ENCODE peak calls at places on chromosomes 12 and 14, in nine cellular contexts. L is epithelial cell of esophagus, Q is fibroblast of lung, J is HCT116, Z is tibial artery, D is psoas muscle, K is heart left ventricle, X is thyroid gland, S is lung. C is an unnamed sample.

GRCh38 chr14:34930591-34931069 is 52.2 kb upstream of the SRP54 start:
- DNase-seq in Q (no peak), S (no peak), Z (no peak), J (no peak), L (no peak), X (no peak), K (no peak), D (no peak), C (no peak)

GRCh38 chr12:88111074-88111652 is 30.7 kb downstream of the CEP290 start:
- DNase-seq in S (no peak), Q (peak), K (no peak), Z (no peak), J (peak), X (no peak), L (peak), D (no peak), C (peak)

GRCh38 chr12:48160807-48161206 is 3.5 kb upstream of the ASB8 start:
- DNase-seq in K (no peak), D (no peak), L (no peak), Q (no peak), S (no peak), Z (no peak), J (no peak), X (peak), C (no peak)

GRCh38 chr12:45234134-45234865 is 18.4 kb downstream of the ANO6 start:
- DNase-seq in Q (peak), K (peak), S (no peak), L (peak), Z (no peak), X (peak), J (peak), D (peak), C (peak)

GRCh38 chr12:120905856-120906384 is 1.8 kb upstream of the SPPL3 start:
- DNase-seq in D (no peak), X (no peak), J (no peak), K (no peak), S (no peak), Q (no peak), L (peak), Z (no peak), C (no peak)

GRCh38 chr12:72448089-72448488 is 175.9 kb downstream of the TRHDE start:
- DNase-seq in D (no peak), Z (no peak), K (no peak), Q (peak), L (no peak), J (no peak), X (no peak), S (no peak), C (no peak)

GRCh38 chr12:123519151-123520001 is 14.1 kb downstream of the RILPL1 start:
- DNase-seq in J (no peak), D (peak), K (peak), Q (no peak), S (peak), Z (peak), L (peak), X (peak), C (peak)

GRCh38 chr12:16606201-16606849 is 363 bp upstream of the LMO3 start:
- DNase-seq in Z (peak), J (no peak), Q (peak), X (peak), S (peak), D (no peak), L (peak), K (peak), C (no peak)

GRCh38 chr12:119412811-119413794 is 78.6 kb downstream of the CCDC60 start:
- DNase-seq in Q (peak), J (peak), D (peak), X (peak), L (peak), S (peak), Z (peak), K (peak), C (peak)

GRCh38 chr14:35944847-35945246 is 118.7 kb downstream of the BRMS1L start:
- DNase-seq in J (peak), L (peak), K (no peak), Q (no peak), X (peak), S (no peak), Z (no peak), D (no peak), C (no peak)

GRCh38 chr12:4379410-4379809 is at the start of gene FGF23:
- DNase-seq in K (no peak), L (peak), Z (no peak), D (no peak), X (peak), Q (peak), S (no peak), J (no peak), C (no peak)

GRCh38 chr14:72892879-72893635 is 844 bp downstream of the DPF3 start:
- DNase-seq in Z (no peak), Q (no peak), J (no peak), X (no peak), D (peak), L (peak), K (no peak), S (no peak), C (no peak)

GRCh38 chr12:82694970-82695369 is 8.3 kb downstream of the TMTC2 start:
- DNase-seq in Z (no peak), L (no peak), D (no peak), K (no peak), X (no peak), J (no peak), Q (peak), S (peak), C (no peak)

GRCh38 chr14:50039120-50039517 is 77.3 kb downstream of the VCPKMT start:
- DNase-seq in S (no peak), Q (no peak), L (no peak), K (no peak), Z (no peak), D (no peak), X (no peak), J (no peak), C (no peak)

GRCh38 chr12:130186631-130187269 is 24.5 kb downstream of the FZD10 start:
- DNase-seq in J (no peak), L (peak), D (no peak), Z (no peak), K (no peak), X (no peak), Q (no peak), S (no peak), C (peak)

GRCh38 chr14:74867673-74868072 is 8.3 kb downstream of the PROX2 start:
- DNase-seq in X (no peak), Z (no peak), L (no peak), D (no peak), Q (no peak), K (no peak), J (no peak), S (no peak), C (no peak)

GRCh38 chr12:12178545-12178944 is 88.3 kb downstream of the LRP6 start:
- DNase-seq in X (no peak), D (no peak), L (no peak), Q (no peak), S (no peak), Z (no peak), J (no peak), K (no peak), C (no peak)

GRCh38 chr14:94129758-94130414 is 482 bp upstream of the IFI27L2 start:
- DNase-seq in J (peak), L (peak), X (peak), Z (no peak), K (peak), Q (peak), D (peak), S (no peak), C (no peak)

GRCh38 chr14:100584056-100585031 is 2.9 kb downstream of the BEGAIN start:
- DNase-seq in S (no peak), K (no peak), J (no peak), Z (peak), D (peak), L (no peak), X (no peak), Q (no peak), C (no peak)

GRCh38 chr12:57223191-57224165 is 6.0 kb upstream of the SHMT2 start:
- DNase-seq in X (no peak), L (no peak), S (no peak), K (no peak), D (no peak), J (no peak), Q (no peak), Z (no peak), C (no peak)

GRCh38 chr12:31585271-31585670 is 5.7 kb downstream of the DENND5B start:
- DNase-seq in D (no peak), J (no peak), K (no peak), L (no peak), S (no peak), Z (no peak), X (no peak), Q (no peak), C (no peak)

GRCh38 chr14:25484194-25484593 is 434.2 kb upstream of the STXBP6 start:
- DNase-seq in Z (no peak), L (no peak), X (no peak), K (no peak), Q (no peak), D (no peak), J (no peak), S (no peak), C (no peak)

GRCh38 chr12:43210437-43211197 is 341.4 kb downstream of the ADAMTS20 start:
- DNase-seq in X (no peak), Z (no peak), L (peak), J (no peak), K (no peak), Q (peak), D (no peak), S (no peak), C (no peak)

GRCh38 chr12:6849427-6849826 is 1.7 kb downstream of the CDCA3 start:
- DNase-seq in J (no peak), K (no peak), X (no peak), L (no peak), D (no peak), Z (no peak), S (no peak), Q (no peak), C (no peak)

GRCh38 chr14:74605531-74606223 is 6.4 kb downstream of the LTBP2 start:
- DNase-seq in Q (peak), L (no peak), X (no peak), Z (peak), J (no peak), S (no peak), K (no peak), D (no peak), C (no peak)

GRCh38 chr12:113154351-113154973 is 4.9 kb downstream of the CFAP73 start:
- DNase-seq in K (no peak), Q (peak), S (no peak), J (no peak), X (peak), Z (no peak), L (peak), D (no peak), C (no peak)

GRCh38 chr14:86626530-86626929 is 1096.6 kb downstream of the FLRT2 start:
- DNase-seq in J (no peak), S (no peak), X (no peak), K (no peak), D (no peak), L (no peak), Z (no peak), Q (no peak), C (no peak)

GRCh38 chr14:101198398-101199027 is 295.0 kb upstream of the RTL1 start:
- DNase-seq in S (no peak), X (no peak), K (no peak), J (no peak), Q (no peak), L (no peak), D (no peak), Z (no peak), C (no peak)

GRCh38 chr12:57720606-57721595 is 17.6 kb downstream of the AGAP2 start:
- DNase-seq in K (no peak), L (no peak), Z (no peak), J (no peak), S (no peak), D (no peak), X (no peak), Q (no peak), C (no peak)

GRCh38 chr14:79467837-79468236 is 743.5 kb downstream of the DIO2 start:
- DNase-seq in X (no peak), K (no peak), Z (no peak), D (no peak), L (peak), Q (peak), S (no peak), J (no peak), C (no peak)

GRCh38 chr14:52307870-52308269 is 6.2 kb upstream of the PTGER2 start:
- DNase-seq in S (no peak), Z (no peak), L (no peak), D (no peak), Q (no peak), K (no peak), X (no peak), J (no peak), C (no peak)

GRCh38 chr14:34797747-34798583 is 77.2 kb downstream of the BAZ1A start:
- DNase-seq in X (no peak), S (no peak), D (no peak), L (no peak), Q (no peak), J (no peak), Z (no peak), K (no peak), C (no peak)

GRCh38 chr12:71392521-71393145 is 47.0 kb upstream of the LGR5 start:
- DNase-seq in S (no peak), K (no peak), Q (peak), J (peak), Z (no peak), X (no peak), L (peak), D (no peak), C (peak)

GRCh38 chr12:105970885-105971284 is 167.9 kb downstream of the NUAK1 start:
- DNase-seq in K (no peak), S (no peak), X (no peak), D (no peak), L (peak), Z (no peak), J (no peak), Q (no peak), C (no peak)

GRCh38 chr12:507261-507853 is 47.6 kb downstream of the B4GALNT3 start:
- DNase-seq in L (no peak), X (no peak), J (no peak), D (no peak), K (no peak), Z (no peak), Q (no peak), S (no peak), C (no peak)

GRCh38 chr14:69027242-69027913 is 48.3 kb upstream of the ACTN1 start:
- DNase-seq in L (no peak), Q (no peak), Z (no peak), X (no peak), S (no peak), K (no peak), J (no peak), D (no peak), C (no peak)

GRCh38 chr12:71840226-71840847 is 778 bp downstream of the TBC1D15 start:
- DNase-seq in K (no peak), L (peak), Q (peak), D (no peak), J (peak), Z (no peak), X (no peak), S (no peak), C (peak)

GRCh38 chr12:52903855-52904508 is 894 bp downstream of the KRT8 start:
- DNase-seq in Z (no peak), Q (peak), L (no peak), J (no peak), D (peak), S (peak), X (peak), K (peak), C (no peak)

GRCh38 chr12:77847665-77848431 is 17.2 kb downstream of the NAV3 start:
- DNase-seq in Q (peak), X (no peak), D (no peak), S (no peak), L (peak), Z (no peak), J (peak), K (no peak), C (peak)

DNA sequence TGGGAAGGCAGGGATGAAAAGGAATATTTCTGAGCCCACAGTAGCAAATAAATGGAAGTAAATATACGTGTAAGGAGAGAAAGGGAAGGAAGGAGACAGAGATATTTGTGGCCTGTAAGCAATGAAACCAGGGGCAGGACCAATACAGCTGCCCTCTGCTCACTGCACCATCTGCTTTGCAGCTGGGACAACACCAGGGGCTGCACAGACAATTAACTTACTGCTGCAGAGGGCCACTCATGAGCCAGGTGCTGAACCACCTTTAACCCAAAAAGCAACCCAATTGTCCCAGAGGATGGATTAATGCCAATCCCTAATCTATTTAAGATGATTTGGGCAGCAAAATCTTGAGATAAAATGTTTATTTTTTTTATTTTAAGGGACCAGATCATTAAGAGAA is 30.6 kb upstream of the TMX1 start:
- DNase-seq in D (no peak), S (no peak), L (no peak), X (no peak), J (no peak), Q (no peak), Z (no peak), K (no peak), C (no peak)
- H3K4me3 ChIP-seq in D (no peak), S (no peak), L (no peak), X (no peak), J (no peak), Q (no peak), Z (no peak), K (no peak), C (no peak)

DNA sequence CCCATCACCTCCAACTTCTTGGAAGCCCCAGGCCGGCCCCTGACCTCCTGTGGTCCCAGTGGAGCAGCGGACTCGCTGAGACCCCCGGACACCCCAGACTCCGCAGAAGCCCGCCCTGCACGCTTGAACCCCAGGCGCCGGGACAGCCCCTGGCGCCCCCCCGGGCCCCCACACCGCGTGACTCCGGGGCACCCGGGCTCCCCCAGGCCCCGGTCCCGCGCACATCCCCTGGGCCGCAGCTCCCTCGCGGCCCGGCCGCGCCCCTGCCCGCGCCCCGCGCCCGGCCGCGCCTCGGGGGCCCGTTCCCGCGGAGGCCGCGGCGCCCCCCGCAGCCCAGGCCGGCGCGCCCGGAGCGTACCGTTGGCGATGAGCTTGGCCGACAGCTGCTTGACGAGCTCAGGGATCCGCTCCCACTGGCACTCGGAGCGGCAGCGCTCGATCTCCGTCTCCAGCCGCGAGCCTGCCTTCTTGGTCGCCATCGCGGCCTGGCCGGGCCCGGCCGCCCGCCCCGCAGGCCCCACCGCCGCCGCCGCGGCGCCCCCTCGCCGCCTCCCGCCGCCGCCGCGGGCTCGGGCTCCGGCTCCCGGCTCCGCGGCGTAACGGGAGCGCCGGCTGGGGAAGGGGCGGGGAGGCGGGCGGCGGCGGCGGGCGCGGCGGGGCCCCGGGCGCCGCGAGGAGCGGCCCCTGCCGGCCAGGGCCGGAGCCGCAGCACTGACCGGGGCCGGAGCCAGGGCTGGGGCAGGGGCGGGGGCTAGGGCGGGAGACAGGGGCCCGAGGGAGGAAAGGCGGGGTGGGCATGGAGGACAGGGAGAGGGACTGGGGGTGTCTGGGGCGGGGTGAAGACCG is at the start of gene TTC7B:
- DNase-seq in K (peak), L (peak), D (peak), Q (peak), Z (no peak), J (no peak), S (no peak), X (peak), C (no peak)
- TF ChIP-seq CTCF in K (no peak), L (peak), D (peak), Q (no peak), Z (peak), J (no peak), S (no peak), X (no peak), C (peak)

DNA sequence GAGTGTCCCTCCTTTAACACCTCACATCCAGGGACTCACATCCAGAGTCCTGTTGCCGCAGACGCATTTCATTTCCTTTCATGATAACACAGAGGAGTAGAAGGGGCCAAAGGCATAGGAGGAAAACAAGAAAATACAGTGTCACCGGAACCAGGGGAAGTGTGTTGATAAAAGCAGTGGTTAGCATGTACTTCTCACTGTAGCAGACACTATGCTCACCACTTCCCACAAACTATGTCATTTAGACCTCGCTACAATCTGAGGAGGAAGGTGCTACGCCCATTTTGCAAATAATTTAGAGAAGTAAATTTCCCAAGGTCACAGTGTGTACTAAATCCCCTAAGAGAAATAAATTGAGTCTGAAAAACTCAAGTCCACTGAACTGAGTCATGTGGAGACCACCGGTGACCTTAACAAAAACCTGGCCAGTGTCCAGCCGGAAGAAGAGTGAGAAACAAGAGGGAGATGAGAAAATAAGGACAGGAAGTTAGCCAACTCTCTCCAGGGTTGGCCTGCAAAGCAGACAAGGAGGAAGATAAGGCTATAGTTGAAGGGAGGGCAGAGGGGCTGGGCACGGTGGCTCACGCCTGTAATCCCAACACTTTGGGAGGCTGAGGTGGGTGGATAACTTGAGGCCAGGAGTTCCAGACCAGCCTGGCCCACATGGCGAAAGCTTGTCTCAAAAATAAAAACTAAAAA is 25.8 kb upstream of the TMCC3 start:
- DNase-seq in K (peak), L (no peak), S (peak), X (no peak), J (no peak), Z (peak), Q (no peak), D (peak), C (no peak)
- H3K4me3 ChIP-seq in K (no peak), L (no peak), S (no peak), X (no peak), J (no peak), Z (no peak), Q (no peak), D (no peak), C (no peak)

GRCh38 chr12:126617312-126617711 is 1552.1 kb downstream of the AACS start:
- DNase-seq in S (no peak), L (no peak), Z (no peak), J (no peak), K (no peak), D (no peak), X (no peak), Q (no peak), C (no peak)
- TF ChIP-seq CTCF in S (no peak), L (peak), Z (no peak), J (peak), K (no peak), D (no peak), X (no peak), Q (peak), C (peak)

GRCh38 chr12:10366875-10367274 is 23.0 kb downstream of the KLRK1 start:
- DNase-seq in L (peak), K (no peak), S (no peak), D (no peak), Q (peak), J (no peak), X (no peak), Z (no peak), C (no peak)

GRCh38 chr12:10363922-10364838 is 25.7 kb downstream of the KLRK1 start:
- DNase-seq in J (no peak), K (peak), X (peak), S (no peak), Q (peak), D (peak), L (peak), Z (peak), C (no peak)

GRCh38 chr12:10363665-10363921 is 26.2 kb downstream of the KLRK1 start:
- DNase-seq in L (peak), S (no peak), D (no peak), J (no peak), K (no peak), Z (no peak), X (no peak), Q (no peak), C (no peak)

GRCh38 chr12:10364839-10365681 is 24.8 kb downstream of the KLRK1 start:
- DNase-seq in Z (peak), K (peak), L (peak), D (peak), J (peak), S (peak), X (peak), Q (peak), C (no peak)

GRCh38 chr12:10365716-10366433 is 24.0 kb downstream of the KLRK1 start:
- DNase-seq in X (no peak), L (peak), S (no peak), Z (no peak), K (no peak), Q (peak), D (no peak), J (peak), C (no peak)
- H3K4me3 ChIP-seq in X (peak), L (peak), S (no peak), Z (peak), K (peak), Q (peak), D (peak), J (peak), C (peak)

GRCh38 chr14:76514599-76514998 is 138.7 kb downstream of the ESRRB start:
- DNase-seq in Z (peak), J (peak), D (no peak), K (no peak), Q (peak), L (peak), S (no peak), X (peak), C (no peak)
- TF ChIP-seq CTCF in Z (no peak), J (peak), D (no peak), K (no peak), Q (peak), L (peak), S (no peak), X (no peak), C (peak)